ENCODE peak calls at places on chromosomes 4 and X, in nine cellular contexts. B is GM13976; G is fibroblast of mammary gland; M is astrocyte; W is bronchial epithelial cell; D is AG09309; T is CD4-positive, alpha-beta T cell; L is GM23338; E is cardiac muscle cell. N is an unnamed sample.

GRCh38 chr4:101010987-101011386 is 336.3 kb downstream of the PPP3CA start:
- DNase-seq in D (no peak), M (no peak), L (no peak), G (no peak), W (peak; percentile 26), B (no peak), T (no peak), E (no peak), N (no peak)

GRCh38 chr4:62402088-62402806 is 1202.1 kb downstream of the ADGRL3 start:
- DNase-seq in T (no peak), M (no peak), E (no peak), D (no peak), L (no peak), G (no peak), W (peak; percentile 1), B (no peak), N (no peak)

GRCh38 chrX:3811331-3812311 is 98.2 kb upstream of the PRKX start:
- DNase-seq in W (peak; percentile 21), L (peak; percentile 36), B (peak; percentile 64), G (peak; percentile 58), T (peak; percentile 30), E (peak; percentile 60), M (peak; percentile 22), D (no peak), N (no peak)

GRCh38 chrX:85243155-85243554 is 424 bp downstream of the SATL1 start:
- DNase-seq in D (no peak), T (no peak), L (no peak), G (no peak), B (no peak), M (no peak), E (peak; percentile 3), W (no peak), N (no peak)

GRCh38 chrX:9148626-9149385 is 114.9 kb upstream of the FAM9B start:
- DNase-seq in G (peak; percentile 80), E (peak; percentile 64), L (peak; percentile 66), M (peak; percentile 59), W (peak; percentile 10), B (no peak), D (no peak), T (no peak), N (no peak)

GRCh38 chr4:47032405-47033106 is 1.2 kb downstream of the GABRB1 start:
- DNase-seq in G (peak; percentile 31), T (no peak), E (peak; percentile 65), L (peak; percentile 85), M (peak; percentile 45), D (no peak), B (peak; percentile 79), W (peak; percentile 23), N (peak; percentile 61)

GRCh38 chr4:10080874-10081606 is 35.6 kb downstream of the WDR1 start:
- DNase-seq in T (no peak), D (no peak), W (no peak), L (no peak), B (peak; percentile 20), M (no peak), E (no peak), G (no peak), N (peak; percentile 36)

GRCh38 chrX:100895365-100896075 is 21.4 kb upstream of the NOX1 start:
- DNase-seq in D (no peak), L (peak; percentile 70), W (peak; percentile 94), B (peak; percentile 21), M (peak; percentile 10), G (peak; percentile 51), T (no peak), E (peak; percentile 51), N (no peak)

GRCh38 chrX:21839334-21840198 is at the start of gene MBTPS2:
- DNase-seq in M (peak; percentile 82), D (peak; percentile 70), G (peak; percentile 89), E (peak; percentile 92), T (peak; percentile 72), W (peak; percentile 65), B (peak; percentile 61), L (peak; percentile 85), N (peak; percentile 84)

GRCh38 chr4:154465085-154465484 is 26.5 kb downstream of the DCHS2 start:
- DNase-seq in T (no peak), L (no peak), B (no peak), W (peak; percentile 18), D (no peak), E (peak; percentile 3), G (peak; percentile 72), M (peak; percentile 5), N (no peak)

GRCh38 chr4:24559889-24560288 is 24.5 kb downstream of the DHX15 start:
- DNase-seq in D (no peak), W (peak; percentile 49), T (no peak), G (peak; percentile 81), E (peak; percentile 62), M (peak; percentile 49), L (no peak), B (no peak), N (no peak)

GRCh38 chrX:31036895-31037294 is 34.9 kb downstream of the FTHL17 start:
- DNase-seq in T (no peak), D (peak; percentile 11), B (peak; percentile 32), W (peak; percentile 46), E (peak; percentile 60), M (peak; percentile 12), G (peak; percentile 58), L (peak; percentile 60), N (peak; percentile 43)

GRCh38 chrX:63713510-63713909 is 71.5 kb downstream of the ARHGEF9 start:
- DNase-seq in T (no peak), E (peak; percentile 32), L (peak; percentile 2), B (no peak), W (no peak), M (peak; percentile 42), G (peak; percentile 2), D (no peak), N (peak; percentile 46)

GRCh38 chr4:76090241-76090691 is 15.8 kb downstream of the ART3 start:
- DNase-seq in E (peak; percentile 89), B (peak; percentile 45), G (peak; percentile 91), T (no peak), W (peak; percentile 99), L (no peak), D (peak; percentile 74), M (peak; percentile 96), N (no peak)

GRCh38 chr4:76088719-76089118 is 14.2 kb downstream of the ART3 start:
- DNase-seq in M (no peak), D (no peak), B (no peak), L (no peak), E (no peak), T (no peak), W (no peak), G (no peak), N (no peak)

GRCh38 chr4:76084542-76084941 is 10.0 kb downstream of the ART3 start:
- DNase-seq in W (no peak), E (no peak), G (no peak), M (no peak), L (no peak), B (no peak), T (no peak), D (no peak), N (no peak)

GRCh38 chr4:76083386-76083785 is 8.9 kb downstream of the ART3 start:
- DNase-seq in T (no peak), M (no peak), W (peak; percentile 74), B (no peak), L (no peak), E (no peak), G (no peak), D (no peak), N (no peak)

GRCh38 chr4:76087007-76087769 is 12.7 kb downstream of the ART3 start:
- DNase-seq in G (peak; percentile 73), E (peak; percentile 80), W (peak; percentile 72), M (peak; percentile 44), L (peak; percentile 92), D (no peak), T (no peak), B (peak; percentile 43), N (no peak)
- TF ChIP-seq CTCF in G (peak; percentile 80), E (peak; percentile 75), W (peak; percentile 73), M (peak; percentile 52), L (peak; percentile 72), D (peak; percentile 68), T (no peak), B (no peak), N (peak; percentile 36)

GRCh38 chrX:49102221-49102620 is 21.3 kb downstream of the GPKOW start:
- DNase-seq in E (no peak), G (no peak), D (no peak), B (no peak), M (no peak), L (no peak), W (no peak), T (no peak), N (no peak)

GRCh38 chrX:49100704-49101628 is 21.3 kb upstream of the WDR45 start:
- DNase-seq in W (peak; percentile 84), L (peak; percentile 95), B (peak; percentile 98), G (peak; percentile 90), D (peak; percentile 44), T (peak; percentile 83), M (peak; percentile 82), E (peak; percentile 93), N (peak; percentile 93)

GRCh38 chrX:49103637-49104036 is 19.9 kb downstream of the GPKOW start:
- DNase-seq in L (no peak), G (no peak), W (no peak), M (no peak), D (no peak), B (no peak), T (no peak), E (no peak), N (no peak)

GRCh38 chrX:49106296-49106695 is 17.2 kb downstream of the GPKOW start:
- DNase-seq in G (no peak), M (no peak), E (no peak), L (no peak), T (no peak), W (no peak), B (no peak), D (no peak), N (no peak)

GRCh38 chrX:49101629-49101984 is 21.9 kb upstream of the WDR45 start:
- DNase-seq in M (no peak), D (no peak), E (no peak), B (no peak), T (no peak), L (peak; percentile 39), G (no peak), W (no peak), N (no peak)
- TF ChIP-seq CTCF in M (no peak), D (no peak), E (peak; percentile 10), B (no peak), T (no peak), L (peak; percentile 34), G (no peak), W (no peak), N (no peak)

GRCh38 chr4:39435875-39436563 is 22.7 kb downstream of the RPL9 start:
- DNase-seq in W (no peak), B (no peak), M (no peak), T (no peak), L (peak; percentile 65), D (no peak), G (no peak), E (no peak), N (no peak)
- TF ChIP-seq CTCF in W (peak; percentile 8), B (no peak), M (no peak), T (peak; percentile 12), L (peak; percentile 69), D (peak; percentile 10), G (peak; percentile 17), E (no peak), N (peak; percentile 9)

GRCh38 chr4:174873931-174874330 is 44.2 kb upstream of the ADAM29 start:
- DNase-seq in L (peak; percentile 71), D (no peak), E (no peak), B (peak; percentile 29), W (peak; percentile 13), T (no peak), M (no peak), G (peak; percentile 4), N (no peak)
- TF ChIP-seq CTCF in L (peak; percentile 73), D (peak; percentile 29), E (no peak), B (peak; percentile 28), W (peak; percentile 20), T (no peak), M (peak; percentile 30), G (peak; percentile 15), N (no peak)

GRCh38 chr4:16270654-16271328 is 44.5 kb upstream of the TAPT1 start:
- DNase-seq in G (no peak), M (no peak), L (peak; percentile 70), W (no peak), B (no peak), T (no peak), D (no peak), E (no peak), N (no peak)
- TF ChIP-seq CTCF in G (peak; percentile 28), M (no peak), L (peak; percentile 65), W (peak; percentile 5), B (no peak), T (no peak), D (peak; percentile 25), E (peak; percentile 5), N (no peak)

N was measured in lower lobe of right lung.